ENCODE peak calls at places on chromosomes 13 and 19, in eight cellular contexts. B, J, H, R, A, G, Q and D are unnamed samples.

GRCh38 chr13:27969073-27969865 is at the start of gene CDX2:
- DNase-seq in B (no peak), G (no peak), Q (no peak), R (peak; percentile 51), A (no peak), J (no peak), H (no peak), D (no peak)

GRCh38 chr19:3983936-3984583 is 1.2 kb downstream of the EEF2 start:
- DNase-seq in Q (peak; percentile 47), H (no peak), R (no peak), B (no peak), J (no peak), A (no peak), G (peak; percentile 66), D (no peak)

GRCh38 chr19:4575978-4576933 is 16.8 kb upstream of the SEMA6B start:
- DNase-seq in B (no peak), H (peak; percentile 60), A (peak; percentile 61), R (no peak), Q (peak; percentile 77), J (no peak), G (peak; percentile 75), D (peak; percentile 84)

GRCh38 chr19:47714339-47714738 is 1.1 kb downstream of the EHD2 start:
- DNase-seq in B (no peak), J (no peak), Q (no peak), A (no peak), H (no peak), G (no peak), R (no peak), D (no peak)

GRCh38 chr19:46737761-46738171 is 8.1 kb upstream of the FKRP start:
- DNase-seq in H (no peak), J (no peak), Q (no peak), A (no peak), B (no peak), G (no peak), R (no peak), D (no peak)

GRCh38 chr19:11606484-11606883 is 9.2 kb downstream of the ZNF627 start:
- DNase-seq in A (no peak), J (no peak), H (no peak), R (no peak), G (no peak), Q (no peak), B (no peak), D (no peak)

GRCh38 chr13:31022491-31022890 is 90.0 kb downstream of the TEX26 start:
- DNase-seq in Q (no peak), H (no peak), J (no peak), G (no peak), R (no peak), A (no peak), B (no peak), D (no peak)

GRCh38 chr19:18399008-18399407 is 1.6 kb upstream of the LRRC25 start:
- DNase-seq in R (no peak), H (peak; percentile 74), J (no peak), B (no peak), G (peak; percentile 57), A (no peak), Q (no peak), D (no peak)

GRCh38 chr19:51709575-51709974 is 14.2 kb downstream of the HAS1 start:
- DNase-seq in R (no peak), Q (no peak), J (no peak), A (no peak), G (no peak), H (no peak), B (no peak), D (no peak)

GRCh38 chr13:24727731-24728601 is 36.0 kb upstream of the RNF17 start:
- DNase-seq in Q (peak; percentile 81), B (peak; percentile 53), A (peak; percentile 46), J (peak; percentile 39), G (peak; percentile 91), R (no peak), H (peak; percentile 75), D (peak; percentile 63)

GRCh38 chr19:33304760-33305647 is 2.7 kb upstream of the CEBPA start:
- DNase-seq in R (no peak), Q (no peak), A (no peak), H (no peak), G (no peak), B (no peak), J (no peak), D (no peak)

GRCh38 chr19:11214387-11214786 is 17.0 kb upstream of the KANK2 start:
- DNase-seq in G (no peak), A (no peak), H (no peak), Q (no peak), B (no peak), J (no peak), R (no peak), D (no peak)

GRCh38 chr13:70408865-70409264 is 300.6 kb upstream of the KLHL1 start:
- DNase-seq in J (no peak), H (no peak), R (no peak), B (no peak), Q (no peak), G (no peak), A (no peak), D (no peak)

GRCh38 chr19:18421371-18421959 is 2.3 kb downstream of the SSBP4 start:
- DNase-seq in J (no peak), Q (no peak), H (no peak), B (no peak), R (no peak), A (no peak), G (no peak), D (peak; percentile 60)

GRCh38 chr13:44158055-44158655 is 215.5 kb upstream of the SERP2 start:
- DNase-seq in Q (no peak), R (no peak), J (no peak), H (no peak), A (no peak), G (no peak), B (no peak), D (no peak)

GRCh38 chr19:40257096-40257517 is 28.0 kb downstream of the AKT2 start:
- DNase-seq in H (no peak), R (no peak), J (no peak), G (no peak), B (peak; percentile 47), Q (peak; percentile 33), A (no peak), D (no peak)

GRCh38 chr19:15866646-15867045 is 31.2 kb downstream of the CYP4F2 start:
- DNase-seq in B (no peak), J (no peak), Q (no peak), H (no peak), R (no peak), G (no peak), A (no peak), D (no peak)

GRCh38 chr19:15015946-15016542 is 33.2 kb upstream of the CASP14 start:
- DNase-seq in J (no peak), H (peak; percentile 14), G (peak; percentile 27), R (no peak), Q (no peak), B (no peak), A (no peak), D (no peak)

GRCh38 chr19:6126335-6126974 is 9.0 kb upstream of the ACSBG2 start:
- DNase-seq in G (peak; percentile 21), J (peak; percentile 76), R (peak; percentile 32), Q (peak; percentile 61), H (peak; percentile 73), A (no peak), B (peak; percentile 12), D (no peak)

GRCh38 chr19:55384576-55385235 is 614 bp upstream of the TMEM238 start:
- DNase-seq in R (peak; percentile 62), Q (no peak), H (no peak), G (no peak), B (no peak), J (no peak), A (no peak), D (peak; percentile 70)

GRCh38 chr13:30821421-30821820 is 84.7 kb upstream of the MEDAG start:
- DNase-seq in A (no peak), Q (no peak), H (no peak), G (no peak), B (no peak), J (no peak), R (no peak), D (no peak)

GRCh38 chr13:70405266-70405665 is 297.0 kb upstream of the KLHL1 start:
- DNase-seq in R (no peak), B (no peak), J (no peak), A (no peak), H (no peak), Q (no peak), G (no peak), D (no peak)

GRCh38 chr19:7975037-7975436 is 30.4 kb downstream of the ELAVL1 start:
- DNase-seq in J (no peak), Q (no peak), B (no peak), G (no peak), A (no peak), H (no peak), R (no peak), D (no peak)

GRCh38 chr19:12967907-12968306 is 1.5 kb upstream of the DAND5 start:
- DNase-seq in B (no peak), J (no peak), R (no peak), G (no peak), H (no peak), Q (no peak), A (no peak), D (no peak)

GRCh38 chr13:86201477-86201876 is 402.3 kb upstream of the SLITRK6 start:
- DNase-seq in R (no peak), B (no peak), A (no peak), G (no peak), J (no peak), Q (no peak), H (no peak), D (no peak)

GRCh38 chr13:49062297-49062896 is 86.7 kb downstream of the FNDC3A start:
- DNase-seq in Q (no peak), J (no peak), B (no peak), G (no peak), A (no peak), H (peak; percentile 45), R (no peak), D (no peak)

GRCh38 chr13:46229251-46229650 is 17.5 kb downstream of the LRRC63 start:
- DNase-seq in Q (no peak), J (no peak), G (no peak), B (no peak), A (no peak), H (no peak), R (no peak), D (no peak)